ENCODE peak calls at places on chromosomes 13 and 19, in seven cellular contexts. M, Z, P, B, D, A and H are unnamed samples.

GRCh38 chr19:1216756-1217155 is 11.2 kb downstream of the STK11 start:
- DNase-seq in M (no peak), Z (no peak), P (no peak), B (no peak), D (no peak), A (no peak), H (no peak)

GRCh38 chr19:1857648-1858326 is 5.6 kb downstream of the KLF16 start:
- DNase-seq in M (no peak), Z (no peak), P (no peak), B (no peak), D (no peak), A (no peak), H (no peak)

GRCh38 chr13:30421093-30422055 is 919 bp upstream of the UBE2L5 start:
- DNase-seq in M (peak; percentile 81), Z (peak; percentile 67), P (peak; percentile 88), B (peak; percentile 83), D (peak; percentile 84), A (peak; percentile 91), H (peak; percentile 51)

GRCh38 chr19:10289836-10290438 is at the start of gene ICAM5:
- DNase-seq in M (no peak), Z (no peak), P (no peak), B (no peak), D (peak; percentile 19), A (no peak), H (no peak)

GRCh38 chr13:30880151-30880551 is 25.9 kb upstream of the MEDAG start:
- DNase-seq in M (peak; percentile 92), Z (no peak), P (no peak), B (no peak), D (no peak), A (no peak), H (no peak)

GRCh38 chr13:21175656-21176194 is 627 bp downstream of the SKA3 start:
- DNase-seq in M (peak; percentile 54), Z (no peak), P (no peak), B (no peak), D (no peak), A (no peak), H (no peak)

GRCh38 chr19:40609561-40610395 is 8.6 kb downstream of the LTBP4 start:
- DNase-seq in M (peak; percentile 84), Z (peak; percentile 91), P (peak; percentile 92), B (peak; percentile 94), D (peak; percentile 94), A (peak; percentile 91), H (peak; percentile 74)

GRCh38 chr13:95741584-95742563 is 64.9 kb downstream of the DNAJC3 start:
- DNase-seq in M (no peak), Z (peak; percentile 10), P (no peak), B (no peak), D (no peak), A (no peak), H (no peak)

GRCh38 chr13:78102121-78102677 is 183.6 kb upstream of the EDNRB start:
- DNase-seq in M (peak; percentile 92), Z (peak; percentile 8), P (peak; percentile 15), B (no peak), D (no peak), A (peak; percentile 36), H (no peak)

GRCh38 chr19:9130965-9131364 is 4.2 kb upstream of the OR7G3 start:
- DNase-seq in M (no peak), Z (no peak), P (no peak), B (no peak), D (no peak), A (no peak), H (no peak)

GRCh38 chr19:16262618-16263017 is 62.0 kb upstream of the KLF2 start:
- DNase-seq in M (no peak), Z (no peak), P (no peak), B (peak; percentile 80), D (peak; percentile 85), A (no peak), H (no peak)

GRCh38 chr13:49302817-49303216 is 55.1 kb downstream of the CDADC1 start:
- DNase-seq in M (no peak), Z (no peak), P (no peak), B (no peak), D (no peak), A (no peak), H (no peak)

GRCh38 chr19:16095071-16095571 is 16.6 kb upstream of the RAB8A start:
- DNase-seq in M (no peak), Z (no peak), P (peak; percentile 29), B (no peak), D (no peak), A (no peak), H (no peak)

GRCh38 chr19:7729211-7729610 is 2.7 kb downstream of the CLEC4G start:
- DNase-seq in M (no peak), Z (no peak), P (no peak), B (no peak), D (peak; percentile 11), A (no peak), H (no peak)

GRCh38 chr19:41085748-41086415 is 2.4 kb upstream of the CYP2A13 start:
- DNase-seq in M (no peak), Z (no peak), P (no peak), B (no peak), D (no peak), A (no peak), H (no peak)

GRCh38 chr13:100608906-100609305 is 20.3 kb upstream of the GGACT start:
- DNase-seq in M (no peak), Z (peak; percentile 81), P (no peak), B (no peak), D (no peak), A (no peak), H (no peak)

GRCh38 chr13:95451656-95452055 is 100.9 kb upstream of the CLDN10 start:
- DNase-seq in M (no peak), Z (no peak), P (no peak), B (no peak), D (no peak), A (no peak), H (no peak)

GRCh38 chr19:51128227-51128626 is 3.5 kb downstream of the SIGLEC9 start:
- DNase-seq in M (no peak), Z (no peak), P (no peak), B (no peak), D (no peak), A (no peak), H (no peak)

GRCh38 chr19:51129716-51130115 is 5.0 kb downstream of the SIGLEC9 start:
- DNase-seq in M (no peak), Z (no peak), P (no peak), B (no peak), D (no peak), A (no peak), H (no peak)

GRCh38 chr19:51135004-51135403 is 7.1 kb upstream of the SIGLEC7 start:
- DNase-seq in M (no peak), Z (no peak), P (no peak), B (no peak), D (no peak), A (no peak), H (no peak)

GRCh38 chr19:51127755-51128154 is 3.0 kb downstream of the SIGLEC9 start:
- DNase-seq in M (peak; percentile 80), Z (no peak), P (no peak), B (no peak), D (no peak), A (peak; percentile 49), H (no peak)

GRCh38 chr19:51131780-51132680 is 7.3 kb downstream of the SIGLEC9 start:
- DNase-seq in M (peak; percentile 81), Z (peak; percentile 52), P (peak; percentile 60), B (no peak), D (peak; percentile 62), A (no peak), H (no peak)
- TF ChIP-seq CTCF in M (peak; percentile 16), Z (peak; percentile 21), P (peak; percentile 15), B (no peak), D (peak; percentile 20), A (no peak), H (no peak)

GRCh38 chr19:56312337-56312736 is 2.3 kb downstream of the ZSCAN5A start:
- DNase-seq in M (no peak), Z (no peak), P (no peak), B (no peak), D (no peak), A (no peak), H (no peak)

GRCh38 chr19:56310462-56310861 is 4.2 kb downstream of the ZSCAN5A start:
- DNase-seq in M (no peak), Z (no peak), P (no peak), B (no peak), D (no peak), A (no peak), H (no peak)

GRCh38 chr19:56308792-56309191 is 5.8 kb downstream of the ZSCAN5A start:
- DNase-seq in M (no peak), Z (no peak), P (no peak), B (no peak), D (no peak), A (no peak), H (no peak)

GRCh38 chr19:56312787-56313343 is 1.8 kb downstream of the ZSCAN5A start:
- DNase-seq in M (no peak), Z (no peak), P (no peak), B (no peak), D (no peak), A (no peak), H (no peak)

GRCh38 chr19:56309511-56310185 is 5.0 kb downstream of the ZSCAN5A start:
- DNase-seq in M (peak; percentile 41), Z (peak; percentile 53), P (peak; percentile 54), B (peak; percentile 43), D (peak; percentile 77), A (no peak), H (peak; percentile 58)
- TF ChIP-seq CTCF in M (peak; percentile 79), Z (peak; percentile 83), P (peak; percentile 66), B (peak; percentile 58), D (peak; percentile 86), A (peak; percentile 27), H (peak; percentile 72)

GRCh38 chr19:43713208-43713607 is 2.7 kb upstream of the IRGC start:
- DNase-seq in M (no peak), Z (no peak), P (no peak), B (no peak), D (no peak), A (no peak), H (no peak)

GRCh38 chr19:43707158-43707712 is 8.6 kb upstream of the IRGC start:
- DNase-seq in M (no peak), Z (no peak), P (no peak), B (no peak), D (no peak), A (no peak), H (no peak)

GRCh38 chr19:43711751-43712355 is 4.0 kb upstream of the IRGC start:
- DNase-seq in M (peak; percentile 34), Z (no peak), P (no peak), B (no peak), D (no peak), A (no peak), H (no peak)

GRCh38 chr19:43705729-43706128 is 10.1 kb upstream of the IRGC start:
- DNase-seq in M (no peak), Z (no peak), P (no peak), B (no peak), D (no peak), A (no peak), H (no peak)

GRCh38 chr19:43708716-43709115 is 7.2 kb upstream of the IRGC start:
- DNase-seq in M (no peak), Z (no peak), P (no peak), B (no peak), D (no peak), A (no peak), H (no peak)
- TF ChIP-seq CTCF in M (no peak), Z (no peak), P (no peak), B (no peak), D (no peak), A (no peak), H (no peak)

DNA sequence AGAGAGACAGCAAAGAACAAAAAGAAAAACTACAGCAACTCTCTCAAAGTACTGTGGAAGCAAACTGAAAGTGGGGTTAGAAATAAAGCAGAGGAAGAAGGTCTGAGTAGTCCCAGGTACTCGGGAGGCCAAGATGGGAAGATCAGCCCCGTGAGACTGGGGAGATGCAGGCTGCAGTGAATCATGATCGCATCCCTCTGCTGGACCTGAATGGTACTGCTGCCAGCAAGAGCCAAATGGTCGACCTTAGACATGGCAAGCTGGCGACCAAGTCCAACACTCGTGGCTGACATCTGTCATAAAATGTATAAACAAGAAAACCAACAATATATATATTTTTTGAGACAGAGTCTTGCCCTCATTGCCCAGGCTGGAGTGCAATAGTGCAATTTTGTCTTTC is 33.7 kb upstream of the ZNF724 start:
- DNase-seq in M (peak; percentile 37), Z (no peak), P (peak; percentile 29), B (peak; percentile 60), D (peak; percentile 40), A (peak; percentile 45), H (peak; percentile 47)
- TF ChIP-seq CTCF in M (peak; percentile 43), Z (no peak), P (peak; percentile 56), B (peak; percentile 69), D (peak; percentile 42), A (peak; percentile 49), H (peak; percentile 67)